ENCODE peak calls at places on chromosomes 11 and 22, in five cellular contexts. S is heart left ventricle, B is kidney, E is HCT116, K is testis. V is an unnamed sample.

GRCh38 chr22:26592368-26593015 is 2.6 kb upstream of the TPST2 start:
- DNase-seq in S (no peak), B (no peak), E (no peak), K (no peak), V (peak; percentile 46)

GRCh38 chr11:69232821-69233760 is 60.9 kb upstream of the MYEOV start:
- DNase-seq in S (no peak), B (peak; percentile 52), E (no peak), K (peak; percentile 11), V (no peak)

GRCh38 chr11:94926271-94926625 is 47.1 kb downstream of the CWC15 start:
- DNase-seq in S (no peak), B (no peak), E (no peak), K (no peak), V (no peak)

GRCh38 chr11:118883368-118884071 is at the start of gene CXCR5:
- DNase-seq in S (no peak), B (no peak), E (no peak), K (no peak), V (no peak)

GRCh38 chr11:111452817-111453607 is 59.2 kb downstream of the BTG4 start:
- DNase-seq in S (no peak), B (no peak), E (no peak), K (no peak), V (no peak)

GRCh38 chr11:65417221-65417701 is 5.3 kb upstream of the NEAT1 start:
- DNase-seq in S (peak; percentile 78), B (peak; percentile 84), E (no peak), K (peak; percentile 52), V (peak; percentile 82)

GRCh38 chr11:65309006-65309405 is 5.7 kb upstream of the CDC42EP2 start:
- DNase-seq in S (no peak), B (no peak), E (no peak), K (no peak), V (no peak)

GRCh38 chr11:130560000-130560852 is 111.8 kb downstream of the ADAMTS15 start:
- DNase-seq in S (no peak), B (no peak), E (no peak), K (no peak), V (no peak)

GRCh38 chr11:104668797-104669463 is 229.3 kb downstream of the CASP12 start:
- DNase-seq in S (no peak), B (no peak), E (peak; percentile 39), K (no peak), V (no peak)

GRCh38 chr22:49502126-49502826 is 325.4 kb downstream of the BRD1 start:
- DNase-seq in S (no peak), B (no peak), E (peak; percentile 68), K (no peak), V (no peak)

GRCh38 chr22:32311551-32312071 is 46.1 kb upstream of the RFPL3 start:
- DNase-seq in S (no peak), B (peak; percentile 28), E (no peak), K (peak; percentile 10), V (no peak)

GRCh38 chr11:48083427-48083826 is 103.1 kb downstream of the PTPRJ start:
- DNase-seq in S (no peak), B (no peak), E (no peak), K (no peak), V (no peak)

GRCh38 chr22:38982008-38982927 is at the start of gene APOBEC3B:
- DNase-seq in S (peak; percentile 67), B (peak; percentile 95), E (peak; percentile 81), K (peak; percentile 94), V (peak; percentile 95)

GRCh38 chr11:295351-296205 is 3.7 kb downstream of the IFITM5 start:
- DNase-seq in S (peak; percentile 50), B (peak; percentile 61), E (no peak), K (no peak), V (no peak)

GRCh38 chr22:27986937-27987336 is 67.9 kb upstream of the PITPNB start:
- DNase-seq in S (no peak), B (no peak), E (no peak), K (peak; percentile 10), V (no peak)

GRCh38 chr11:1410366-1411291 is 20.9 kb downstream of the BRSK2 start:
- DNase-seq in S (no peak), B (no peak), E (no peak), K (no peak), V (no peak)

GRCh38 chr11:69496631-69497220 is 15.3 kb downstream of the LINC01488 start:
- DNase-seq in S (no peak), B (no peak), E (no peak), K (no peak), V (no peak)

GRCh38 chr22:24503137-24503850 is 8.2 kb downstream of the UPB1 start:
- DNase-seq in S (peak; percentile 78), B (peak; percentile 77), E (peak; percentile 34), K (peak; percentile 73), V (peak; percentile 76)

GRCh38 chr11:117885777-117886176 is 9.3 kb upstream of the FXYD6 start:
- DNase-seq in S (peak; percentile 87), B (peak; percentile 97), E (no peak), K (peak; percentile 89), V (peak; percentile 46)

GRCh38 chr22:28148816-28149465 is 229.9 kb upstream of the PITPNB start:
- DNase-seq in S (no peak), B (no peak), E (no peak), K (no peak), V (no peak)

GRCh38 chr11:6693342-6694228 is 10.4 kb upstream of the MRPL17 start:
- DNase-seq in S (no peak), B (no peak), E (peak; percentile 37), K (no peak), V (no peak)

GRCh38 chr11:90229791-90230190 is 6.9 kb upstream of the CHORDC1 start:
- DNase-seq in S (no peak), B (no peak), E (no peak), K (no peak), V (no peak)

GRCh38 chr11:68279676-68280075 is 7.9 kb upstream of the C11orf24 start:
- DNase-seq in S (no peak), B (no peak), E (no peak), K (no peak), V (no peak)

GRCh38 chr11:61392991-61393595 is 706 bp downstream of the TMEM216 start:
- DNase-seq in S (no peak), B (no peak), E (no peak), K (peak; percentile 30), V (no peak)

GRCh38 chr22:30080805-30081204 is 541 bp downstream of the HORMAD2 start:
- DNase-seq in S (no peak), B (no peak), E (no peak), K (no peak), V (no peak)

DNA sequence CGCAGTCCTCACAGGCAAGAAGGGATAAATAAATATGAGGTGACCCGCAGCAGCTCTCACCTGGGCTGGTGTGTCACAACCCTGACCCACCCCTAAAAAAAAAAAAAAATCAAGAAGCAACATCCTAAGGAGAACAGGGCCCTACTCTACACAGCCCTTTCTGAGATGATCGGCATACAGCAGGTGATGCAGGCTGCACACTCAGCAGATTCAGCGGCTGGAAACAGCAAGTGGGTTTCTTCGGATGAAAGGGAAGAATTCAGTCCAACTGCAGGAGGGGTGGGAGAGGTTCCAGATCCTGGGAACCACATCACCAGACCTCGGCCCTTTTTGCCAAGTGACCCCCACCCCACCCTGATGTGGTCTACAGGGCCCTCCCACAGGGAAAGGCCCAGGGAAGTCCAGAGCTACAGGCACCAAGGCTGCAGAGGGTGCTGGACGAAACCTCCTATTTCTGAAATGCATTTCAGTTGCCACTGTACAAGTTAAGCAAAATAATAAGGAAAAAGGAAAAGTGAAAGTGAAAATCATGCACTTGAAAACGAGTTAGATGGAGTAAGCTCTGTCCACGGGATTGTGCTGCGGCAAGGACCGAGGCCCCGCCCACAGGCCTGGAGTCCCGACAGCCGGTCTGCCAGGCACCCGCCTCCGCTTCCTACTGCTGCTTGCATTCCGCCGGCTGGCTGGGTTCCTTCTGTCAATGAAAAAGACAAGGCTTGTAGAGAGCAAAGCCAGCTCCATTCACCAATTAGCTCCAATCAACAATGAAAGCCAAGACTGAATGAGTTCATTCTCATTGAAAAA is 15.9 kb upstream of the PHLDA2 start:
- DNase-seq in S (peak; percentile 93), B (peak; percentile 97), E (no peak), K (peak; percentile 94), V (peak; percentile 88)
- H3K4me3 ChIP-seq in S (peak overlapping the region; percentile 31), B (peak overlapping the region; percentile 53), E (no peak overlapping the region), K (no peak overlapping the region), V (no peak overlapping the region)

GRCh38 chr22:47435826-47436225 is 673.4 kb downstream of the TBC1D22A start:
- DNase-seq in S (no peak), B (no peak), E (no peak), K (no peak), V (no peak)
- H3K9me3 ChIP-seq in S (no peaks in the 10 kb centered on the region), B (peaks cover 2% of the 10 kb centered on the region), E (no peaks in the 10 kb centered on the region), K (no peaks in the 10 kb centered on the region), V (no peaks in the 10 kb centered on the region)

DNA sequence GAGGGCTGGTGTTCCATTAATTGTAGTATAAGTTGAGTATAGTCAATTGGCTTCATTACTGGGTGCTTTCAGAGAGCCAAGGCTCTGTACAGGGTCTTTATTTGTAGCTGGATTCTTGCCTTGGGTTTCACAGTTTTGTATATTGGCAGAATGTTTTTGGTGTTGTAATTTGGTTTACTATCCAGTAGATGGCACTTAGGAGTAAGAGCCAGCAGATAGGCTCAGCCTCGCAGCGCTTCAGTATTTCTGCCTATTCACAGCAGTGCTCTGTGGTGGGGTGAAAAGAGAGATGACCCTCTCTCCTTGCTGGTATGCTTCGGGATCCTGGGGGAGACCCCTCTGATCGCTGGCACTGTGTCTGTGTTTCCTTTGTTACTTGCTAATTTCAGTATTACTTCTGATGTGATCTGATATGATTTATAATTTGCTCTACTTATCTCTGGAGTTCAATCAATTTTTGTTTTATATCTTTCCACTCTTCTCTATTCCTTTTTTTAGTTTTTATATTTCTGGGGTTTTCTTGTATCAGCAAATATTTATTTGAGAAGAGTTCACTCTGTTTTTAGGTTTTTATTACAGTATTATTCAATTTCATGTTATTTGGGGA is 52.2 kb downstream of the ANO5 start:
- DNase-seq in S (no peak), B (no peak), E (peak; percentile 15), K (peak; percentile 64), V (peak; percentile 38)
- TF ChIP-seq CTCF in S (peak; percentile 53), B (peak; percentile 37), E (peak; percentile 20), K (peak; percentile 59), V (peak; percentile 36)

GRCh38 chr11:134951305-134951700 is 539.3 kb upstream of the B3GAT1 start:
- DNase-seq in S (no peak), B (no peak), E (no peak), K (no peak), V (no peak)
- H3K4me3 ChIP-seq in S (no peak overlapping the region), B (no peak overlapping the region), E (no peak overlapping the region), K (no peak overlapping the region), V (no peak overlapping the region)

GRCh38 chr11:49995559-49995958 is 13.2 kb upstream of the OR4C12 start:
- DNase-seq in S (no peak), B (no peak), E (peak; percentile 46), K (peak; percentile 91), V (no peak)
- H3K9me3 ChIP-seq in S (no peaks in the 10 kb centered on the region), B (no peaks in the 10 kb centered on the region), E (peaks cover 5% of the 10 kb centered on the region), K (no peaks in the 10 kb centered on the region), V (peaks cover 27% of the 10 kb centered on the region)

GRCh38 chr11:67041602-67042001 is 15.0 kb upstream of the RHOD start:
- DNase-seq in S (no peak), B (no peak), E (no peak), K (no peak), V (no peak)

GRCh38 chr11:67043572-67044329 is 12.9 kb upstream of the RHOD start:
- DNase-seq in S (no peak), B (no peak), E (no peak), K (no peak), V (no peak)

GRCh38 chr11:67045314-67045713 is 11.3 kb upstream of the RHOD start:
- DNase-seq in S (no peak), B (no peak), E (peak; percentile 64), K (no peak), V (no peak)

GRCh38 chr11:67048515-67048914 is 8.1 kb upstream of the RHOD start:
- DNase-seq in S (no peak), B (no peak), E (no peak), K (no peak), V (no peak)

GRCh38 chr11:67044496-67044895 is 12.2 kb upstream of the RHOD start:
- DNase-seq in S (no peak), B (no peak), E (no peak), K (no peak), V (no peak)
- TF ChIP-seq CTCF in S (no peak), B (no peak), E (no peak), K (no peak), V (no peak)

V was measured in mucosa of descending colon.